ENCODE peak calls at places on chromosomes 7 and 10, in eight cellular contexts. One of them, this sample, is unnamed.

GRCh38 chr10:130739016-130739756 is 572.3 kb downstream of the TCERG1L start:
- DNase-seq in NCI-H2081: no peak
- DNase-seq in Kasumi-1: no peak
- DNase-seq in colonic mucosa: no peak
- DNase-seq in stimulated activated naive CD8-positive, alpha-beta T cell treated with anti-CD3 and anti-CD28 coated beads, Interleukin-15, amount 100 ng/mL, for 72 hours: no peak
- DNase-seq in GM13976: no peak
- DNase-seq in T follicular helper cell: no peak
- DNase-seq in T-helper 9 cell: no peak
- DNase-seq in this sample: no peak

GRCh38 chr7:40329601-40330153 is 194.9 kb downstream of the SUGCT start:
- DNase-seq in T follicular helper cell: no peak
- DNase-seq in Kasumi-1: peak
- DNase-seq in GM13976: peak
- DNase-seq in NCI-H2081: peak
- DNase-seq in colonic mucosa: no peak
- DNase-seq in T-helper 9 cell: no peak
- DNase-seq in stimulated activated naive CD8-positive, alpha-beta T cell treated with anti-CD3 and anti-CD28 coated beads, Interleukin-15, amount 100 ng/mL, for 72 hours: no peak
- DNase-seq in this sample: peak

GRCh38 chr10:33143160-33143728 is 185.2 kb upstream of the ITGB1 start:
- DNase-seq in T follicular helper cell: no peak
- DNase-seq in stimulated activated naive CD8-positive, alpha-beta T cell treated with anti-CD3 and anti-CD28 coated beads, Interleukin-15, amount 100 ng/mL, for 72 hours: peak
- DNase-seq in T-helper 9 cell: no peak
- DNase-seq in Kasumi-1: no peak
- DNase-seq in GM13976: no peak
- DNase-seq in NCI-H2081: no peak
- DNase-seq in colonic mucosa: no peak
- DNase-seq in this sample: no peak

GRCh38 chr7:100895701-100895955 is at the start of gene ACHE:
- DNase-seq in Kasumi-1: no peak
- DNase-seq in stimulated activated naive CD8-positive, alpha-beta T cell treated with anti-CD3 and anti-CD28 coated beads, Interleukin-15, amount 100 ng/mL, for 72 hours: no peak
- DNase-seq in NCI-H2081: no peak
- DNase-seq in T-helper 9 cell: no peak
- DNase-seq in GM13976: peak
- DNase-seq in T follicular helper cell: no peak
- DNase-seq in colonic mucosa: no peak
- DNase-seq in this sample: no peak

GRCh38 chr10:30840386-30841074 is 191.1 kb downstream of the ZNF438 start:
- DNase-seq in colonic mucosa: no peak
- DNase-seq in T follicular helper cell: no peak
- DNase-seq in Kasumi-1: no peak
- DNase-seq in GM13976: no peak
- DNase-seq in T-helper 9 cell: no peak
- DNase-seq in NCI-H2081: no peak
- DNase-seq in stimulated activated naive CD8-positive, alpha-beta T cell treated with anti-CD3 and anti-CD28 coated beads, Interleukin-15, amount 100 ng/mL, for 72 hours: no peak
- DNase-seq in this sample: no peak

GRCh38 chr7:68691261-68692216 is 906.7 kb upstream of the AUTS2 start:
- DNase-seq in T follicular helper cell: no peak
- DNase-seq in colonic mucosa: no peak
- DNase-seq in stimulated activated naive CD8-positive, alpha-beta T cell treated with anti-CD3 and anti-CD28 coated beads, Interleukin-15, amount 100 ng/mL, for 72 hours: no peak
- DNase-seq in Kasumi-1: no peak
- DNase-seq in GM13976: no peak
- DNase-seq in NCI-H2081: no peak
- DNase-seq in T-helper 9 cell: no peak
- DNase-seq in this sample: no peak

GRCh38 chr10:118072840-118073239 is 26.1 kb upstream of the RAB11FIP2 start:
- DNase-seq in stimulated activated naive CD8-positive, alpha-beta T cell treated with anti-CD3 and anti-CD28 coated beads, Interleukin-15, amount 100 ng/mL, for 72 hours: no peak
- DNase-seq in T-helper 9 cell: no peak
- DNase-seq in GM13976: no peak
- DNase-seq in colonic mucosa: no peak
- DNase-seq in NCI-H2081: no peak
- DNase-seq in T follicular helper cell: no peak
- DNase-seq in Kasumi-1: no peak
- DNase-seq in this sample: no peak

GRCh38 chr10:76998451-76998850 is 639.2 kb downstream of the KCNMA1 start:
- DNase-seq in GM13976: no peak
- DNase-seq in T follicular helper cell: no peak
- DNase-seq in colonic mucosa: no peak
- DNase-seq in stimulated activated naive CD8-positive, alpha-beta T cell treated with anti-CD3 and anti-CD28 coated beads, Interleukin-15, amount 100 ng/mL, for 72 hours: no peak
- DNase-seq in NCI-H2081: no peak
- DNase-seq in T-helper 9 cell: no peak
- DNase-seq in Kasumi-1: no peak
- DNase-seq in this sample: no peak

GRCh38 chr7:150778738-150779301 is 21.3 kb downstream of the TMEM176B start:
- DNase-seq in stimulated activated naive CD8-positive, alpha-beta T cell treated with anti-CD3 and anti-CD28 coated beads, Interleukin-15, amount 100 ng/mL, for 72 hours: peak
- DNase-seq in GM13976: peak
- DNase-seq in T follicular helper cell: peak
- DNase-seq in colonic mucosa: peak
- DNase-seq in Kasumi-1: peak
- DNase-seq in NCI-H2081: peak
- DNase-seq in T-helper 9 cell: peak
- DNase-seq in this sample: peak

GRCh38 chr7:131052285-131052942 is 275.3 kb upstream of the MKLN1 start:
- DNase-seq in T-helper 9 cell: no peak
- DNase-seq in GM13976: no peak
- DNase-seq in NCI-H2081: no peak
- DNase-seq in Kasumi-1: no peak
- DNase-seq in T follicular helper cell: no peak
- DNase-seq in colonic mucosa: no peak
- DNase-seq in stimulated activated naive CD8-positive, alpha-beta T cell treated with anti-CD3 and anti-CD28 coated beads, Interleukin-15, amount 100 ng/mL, for 72 hours: no peak
- DNase-seq in this sample: no peak

GRCh38 chr7:20200361-20200760 is 16.8 kb downstream of the MACC1 start:
- DNase-seq in NCI-H2081: no peak
- DNase-seq in T follicular helper cell: no peak
- DNase-seq in colonic mucosa: no peak
- DNase-seq in T-helper 9 cell: no peak
- DNase-seq in Kasumi-1: no peak
- DNase-seq in GM13976: peak
- DNase-seq in stimulated activated naive CD8-positive, alpha-beta T cell treated with anti-CD3 and anti-CD28 coated beads, Interleukin-15, amount 100 ng/mL, for 72 hours: no peak
- DNase-seq in this sample: no peak

GRCh38 chr10:101285519-101286070 is 56.3 kb upstream of the LBX1 start:
- DNase-seq in T follicular helper cell: no peak
- DNase-seq in T-helper 9 cell: no peak
- DNase-seq in stimulated activated naive CD8-positive, alpha-beta T cell treated with anti-CD3 and anti-CD28 coated beads, Interleukin-15, amount 100 ng/mL, for 72 hours: no peak
- DNase-seq in Kasumi-1: no peak
- DNase-seq in colonic mucosa: no peak
- DNase-seq in NCI-H2081: peak
- DNase-seq in GM13976: no peak
- DNase-seq in this sample: no peak

GRCh38 chr10:72605137-72605536 is 20.7 kb downstream of the MICU1 start:
- DNase-seq in T follicular helper cell: no peak
- DNase-seq in NCI-H2081: no peak
- DNase-seq in GM13976: no peak
- DNase-seq in T-helper 9 cell: no peak
- DNase-seq in colonic mucosa: no peak
- DNase-seq in Kasumi-1: no peak
- DNase-seq in stimulated activated naive CD8-positive, alpha-beta T cell treated with anti-CD3 and anti-CD28 coated beads, Interleukin-15, amount 100 ng/mL, for 72 hours: no peak
- DNase-seq in this sample: no peak

GRCh38 chr10:128062837-128063563 is 63.2 kb downstream of the MKI67 start:
- DNase-seq in NCI-H2081: no peak
- DNase-seq in T-helper 9 cell: peak
- DNase-seq in Kasumi-1: peak
- DNase-seq in GM13976: peak
- DNase-seq in colonic mucosa: no peak
- DNase-seq in T follicular helper cell: no peak
- DNase-seq in stimulated activated naive CD8-positive, alpha-beta T cell treated with anti-CD3 and anti-CD28 coated beads, Interleukin-15, amount 100 ng/mL, for 72 hours: peak
- DNase-seq in this sample: peak

GRCh38 chr7:104552102-104552501 is 223.7 kb downstream of the LHFPL3 start:
- DNase-seq in T follicular helper cell: no peak
- DNase-seq in stimulated activated naive CD8-positive, alpha-beta T cell treated with anti-CD3 and anti-CD28 coated beads, Interleukin-15, amount 100 ng/mL, for 72 hours: no peak
- DNase-seq in GM13976: peak
- DNase-seq in colonic mucosa: peak
- DNase-seq in T-helper 9 cell: no peak
- DNase-seq in NCI-H2081: no peak
- DNase-seq in Kasumi-1: peak
- DNase-seq in this sample: no peak

GRCh38 chr10:21184216-21184615 is 287.1 kb upstream of the NEBL start:
- DNase-seq in Kasumi-1: no peak
- DNase-seq in stimulated activated naive CD8-positive, alpha-beta T cell treated with anti-CD3 and anti-CD28 coated beads, Interleukin-15, amount 100 ng/mL, for 72 hours: no peak
- DNase-seq in NCI-H2081: no peak
- DNase-seq in T-helper 9 cell: no peak
- DNase-seq in GM13976: no peak
- DNase-seq in colonic mucosa: no peak
- DNase-seq in T follicular helper cell: no peak
- DNase-seq in this sample: no peak

GRCh38 chr10:3100856-3101640 is 33.7 kb downstream of the PFKP start:
- DNase-seq in NCI-H2081: no peak
- DNase-seq in colonic mucosa: no peak
- DNase-seq in Kasumi-1: no peak
- DNase-seq in GM13976: no peak
- DNase-seq in T-helper 9 cell: no peak
- DNase-seq in T follicular helper cell: no peak
- DNase-seq in stimulated activated naive CD8-positive, alpha-beta T cell treated with anti-CD3 and anti-CD28 coated beads, Interleukin-15, amount 100 ng/mL, for 72 hours: no peak
- DNase-seq in this sample: no peak

GRCh38 chr7:95527776-95528250 is 42.1 kb downstream of the ASB4 start:
- DNase-seq in stimulated activated naive CD8-positive, alpha-beta T cell treated with anti-CD3 and anti-CD28 coated beads, Interleukin-15, amount 100 ng/mL, for 72 hours: no peak
- DNase-seq in colonic mucosa: no peak
- DNase-seq in T-helper 9 cell: no peak
- DNase-seq in GM13976: no peak
- DNase-seq in NCI-H2081: no peak
- DNase-seq in Kasumi-1: no peak
- DNase-seq in T follicular helper cell: no peak
- DNase-seq in this sample: no peak

GRCh38 chr7:70416611-70417010 is 715.3 kb upstream of the GALNT17 start:
- DNase-seq in T-helper 9 cell: no peak
- DNase-seq in Kasumi-1: no peak
- DNase-seq in NCI-H2081: no peak
- DNase-seq in T follicular helper cell: no peak
- DNase-seq in colonic mucosa: no peak
- DNase-seq in stimulated activated naive CD8-positive, alpha-beta T cell treated with anti-CD3 and anti-CD28 coated beads, Interleukin-15, amount 100 ng/mL, for 72 hours: no peak
- DNase-seq in GM13976: no peak
- DNase-seq in this sample: no peak

GRCh38 chr10:30647089-30647488 is 17.5 kb upstream of the LYZL2 start:
- DNase-seq in stimulated activated naive CD8-positive, alpha-beta T cell treated with anti-CD3 and anti-CD28 coated beads, Interleukin-15, amount 100 ng/mL, for 72 hours: no peak
- DNase-seq in NCI-H2081: no peak
- DNase-seq in T-helper 9 cell: no peak
- DNase-seq in GM13976: no peak
- DNase-seq in Kasumi-1: no peak
- DNase-seq in T follicular helper cell: no peak
- DNase-seq in colonic mucosa: no peak
- DNase-seq in this sample: no peak

GRCh38 chr10:3783721-3784432 is 1.1 kb downstream of the KLF6 start:
- DNase-seq in NCI-H2081: peak
- DNase-seq in T-helper 9 cell: no peak
- DNase-seq in colonic mucosa: peak
- DNase-seq in stimulated activated naive CD8-positive, alpha-beta T cell treated with anti-CD3 and anti-CD28 coated beads, Interleukin-15, amount 100 ng/mL, for 72 hours: no peak
- DNase-seq in Kasumi-1: peak
- DNase-seq in T follicular helper cell: no peak
- DNase-seq in GM13976: no peak
- DNase-seq in this sample: peak

GRCh38 chr7:121547341-121548092 is 151.4 kb upstream of the FAM3C start:
- DNase-seq in stimulated activated naive CD8-positive, alpha-beta T cell treated with anti-CD3 and anti-CD28 coated beads, Interleukin-15, amount 100 ng/mL, for 72 hours: no peak
- DNase-seq in NCI-H2081: peak
- DNase-seq in GM13976: peak
- DNase-seq in Kasumi-1: peak
- DNase-seq in colonic mucosa: no peak
- DNase-seq in T-helper 9 cell: no peak
- DNase-seq in T follicular helper cell: no peak
- DNase-seq in this sample: no peak

GRCh38 chr7:129677796-129678195 is 66.3 kb downstream of the NRF1 start:
- DNase-seq in NCI-H2081: no peak
- DNase-seq in colonic mucosa: no peak
- DNase-seq in Kasumi-1: no peak
- DNase-seq in GM13976: no peak
- DNase-seq in T follicular helper cell: no peak
- DNase-seq in T-helper 9 cell: no peak
- DNase-seq in stimulated activated naive CD8-positive, alpha-beta T cell treated with anti-CD3 and anti-CD28 coated beads, Interleukin-15, amount 100 ng/mL, for 72 hours: no peak
- DNase-seq in this sample: no peak

GRCh38 chr7:84302949-84303348 is 108.4 kb upstream of the SEMA3A start:
- DNase-seq in colonic mucosa: no peak
- DNase-seq in GM13976: no peak
- DNase-seq in Kasumi-1: no peak
- DNase-seq in stimulated activated naive CD8-positive, alpha-beta T cell treated with anti-CD3 and anti-CD28 coated beads, Interleukin-15, amount 100 ng/mL, for 72 hours: no peak
- DNase-seq in NCI-H2081: no peak
- DNase-seq in T-helper 9 cell: no peak
- DNase-seq in T follicular helper cell: no peak
- DNase-seq in this sample: no peak

GRCh38 chr10:35797187-35797586 is 155.1 kb upstream of the FZD8 start:
- DNase-seq in GM13976: no peak
- DNase-seq in colonic mucosa: no peak
- DNase-seq in T follicular helper cell: no peak
- DNase-seq in Kasumi-1: no peak
- DNase-seq in stimulated activated naive CD8-positive, alpha-beta T cell treated with anti-CD3 and anti-CD28 coated beads, Interleukin-15, amount 100 ng/mL, for 72 hours: no peak
- DNase-seq in T-helper 9 cell: no peak
- DNase-seq in NCI-H2081: no peak
- DNase-seq in this sample: no peak

GRCh38 chr10:113084031-113084430 is 134.0 kb downstream of the TCF7L2 start:
- DNase-seq in T follicular helper cell: no peak
- DNase-seq in NCI-H2081: no peak
- DNase-seq in Kasumi-1: no peak
- DNase-seq in T-helper 9 cell: no peak
- DNase-seq in colonic mucosa: no peak
- DNase-seq in GM13976: no peak
- DNase-seq in stimulated activated naive CD8-positive, alpha-beta T cell treated with anti-CD3 and anti-CD28 coated beads, Interleukin-15, amount 100 ng/mL, for 72 hours: no peak
- DNase-seq in this sample: no peak

GRCh38 chr7:51138121-51139085 is 178.2 kb downstream of the COBL start:
- DNase-seq in colonic mucosa: no peak
- DNase-seq in T-helper 9 cell: no peak
- DNase-seq in T follicular helper cell: no peak
- DNase-seq in stimulated activated naive CD8-positive, alpha-beta T cell treated with anti-CD3 and anti-CD28 coated beads, Interleukin-15, amount 100 ng/mL, for 72 hours: no peak
- DNase-seq in GM13976: no peak
- DNase-seq in NCI-H2081: peak
- DNase-seq in Kasumi-1: no peak
- DNase-seq in this sample: no peak

GRCh38 chr10:22534849-22535604 is 179.4 kb downstream of the PIP4K2A start:
- DNase-seq in colonic mucosa: no peak
- DNase-seq in Kasumi-1: no peak
- DNase-seq in GM13976: no peak
- DNase-seq in NCI-H2081: no peak
- DNase-seq in T follicular helper cell: no peak
- DNase-seq in stimulated activated naive CD8-positive, alpha-beta T cell treated with anti-CD3 and anti-CD28 coated beads, Interleukin-15, amount 100 ng/mL, for 72 hours: no peak
- DNase-seq in T-helper 9 cell: no peak
- DNase-seq in this sample: no peak

GRCh38 chr7:109092268-109092667 is 522.6 kb downstream of the DNAJB9 start:
- DNase-seq in NCI-H2081: no peak
- DNase-seq in Kasumi-1: no peak
- DNase-seq in T follicular helper cell: no peak
- DNase-seq in T-helper 9 cell: no peak
- DNase-seq in stimulated activated naive CD8-positive, alpha-beta T cell treated with anti-CD3 and anti-CD28 coated beads, Interleukin-15, amount 100 ng/mL, for 72 hours: no peak
- DNase-seq in GM13976: no peak
- DNase-seq in colonic mucosa: no peak
- DNase-seq in this sample: no peak

GRCh38 chr7:100247152-100247757 is 27.5 kb downstream of the PVRIG start:
- DNase-seq in NCI-H2081: peak
- DNase-seq in stimulated activated naive CD8-positive, alpha-beta T cell treated with anti-CD3 and anti-CD28 coated beads, Interleukin-15, amount 100 ng/mL, for 72 hours: no peak
- DNase-seq in GM13976: no peak
- DNase-seq in Kasumi-1: no peak
- DNase-seq in T-helper 9 cell: no peak
- DNase-seq in T follicular helper cell: no peak
- DNase-seq in colonic mucosa: no peak
- DNase-seq in this sample: no peak

GRCh38 chr7:8938036-8938435 is 504.6 kb downstream of the NXPH1 start:
- DNase-seq in T-helper 9 cell: no peak
- DNase-seq in colonic mucosa: no peak
- DNase-seq in GM13976: no peak
- DNase-seq in stimulated activated naive CD8-positive, alpha-beta T cell treated with anti-CD3 and anti-CD28 coated beads, Interleukin-15, amount 100 ng/mL, for 72 hours: no peak
- DNase-seq in NCI-H2081: no peak
- DNase-seq in Kasumi-1: no peak
- DNase-seq in T follicular helper cell: no peak
- DNase-seq in this sample: no peak

GRCh38 chr10:99560277-99561126 is 27.8 kb downstream of the NKX2-3 start:
- DNase-seq in NCI-H2081: peak
- DNase-seq in T follicular helper cell: peak
- DNase-seq in stimulated activated naive CD8-positive, alpha-beta T cell treated with anti-CD3 and anti-CD28 coated beads, Interleukin-15, amount 100 ng/mL, for 72 hours: no peak
- DNase-seq in Kasumi-1: peak
- DNase-seq in colonic mucosa: peak
- DNase-seq in GM13976: peak
- DNase-seq in T-helper 9 cell: peak
- DNase-seq in this sample: no peak

GRCh38 chr10:48604408-48605263 is at the start of gene ARHGAP22:
- DNase-seq in colonic mucosa: peak
- DNase-seq in T-helper 9 cell: no peak
- DNase-seq in T follicular helper cell: no peak
- DNase-seq in NCI-H2081: peak
- DNase-seq in stimulated activated naive CD8-positive, alpha-beta T cell treated with anti-CD3 and anti-CD28 coated beads, Interleukin-15, amount 100 ng/mL, for 72 hours: no peak
- DNase-seq in GM13976: peak
- DNase-seq in Kasumi-1: no peak
- DNase-seq in this sample: no peak

GRCh38 chr10:92689663-92690210 is at the start of gene HHEX:
- DNase-seq in GM13976: peak
- DNase-seq in stimulated activated naive CD8-positive, alpha-beta T cell treated with anti-CD3 and anti-CD28 coated beads, Interleukin-15, amount 100 ng/mL, for 72 hours: peak
- DNase-seq in T-helper 9 cell: peak
- DNase-seq in T follicular helper cell: no peak
- DNase-seq in colonic mucosa: peak
- DNase-seq in Kasumi-1: peak
- DNase-seq in NCI-H2081: peak
- DNase-seq in this sample: no peak